ENCODE peak calls at places on chromosome X, in eight cellular contexts. H is AG04450, L is GM06990, X is foreskin fibroblast, G is ascending aorta, V is AG04449, I is cardiac fibroblast, R is astrocyte of the spinal cord. D is an unnamed sample.

GRCh38 chrX:29478336-29479069 is 736.9 kb upstream of the MAGEB2 start:
- DNase-seq in L (peak; percentile 42), X (peak; percentile 41), G (no peak), R (peak; percentile 7), V (no peak), I (peak; percentile 44), H (no peak), D (peak; percentile 4)

GRCh38 chrX:46710425-46710824 is 48.5 kb downstream of the SLC9A7 start:
- DNase-seq in H (no peak), L (no peak), V (no peak), I (peak; percentile 8), G (no peak), R (peak; percentile 9), X (no peak), D (no peak)

GRCh38 chrX:133190877-133191738 is 27.0 kb downstream of the TFDP3 start:
- DNase-seq in X (no peak), I (no peak), R (no peak), V (no peak), L (no peak), G (no peak), H (no peak), D (no peak)

GRCh38 chrX:74535633-74536141 is 78.7 kb downstream of the RLIM start:
- DNase-seq in X (peak; percentile 80), L (peak; percentile 42), R (peak; percentile 48), G (peak; percentile 85), I (peak; percentile 63), H (no peak), V (no peak), D (no peak)

GRCh38 chrX:4935846-4936245 is 1222.4 kb upstream of the PRKX start:
- DNase-seq in H (no peak), L (peak; percentile 5), I (no peak), G (no peak), V (no peak), R (no peak), X (peak; percentile 62), D (no peak)

GRCh38 chrX:111123606-111124179 is 27.7 kb downstream of the PAK3 start:
- DNase-seq in G (no peak), V (no peak), H (no peak), R (no peak), X (no peak), I (no peak), L (no peak), D (no peak)

GRCh38 chrX:40746536-40746935 is 11.2 kb upstream of the MED14 start:
- DNase-seq in I (no peak), R (no peak), G (no peak), X (no peak), V (no peak), L (no peak), H (no peak), D (no peak)

GRCh38 chrX:69366183-69366582 is 137.9 kb upstream of the NALF2 start:
- DNase-seq in X (no peak), V (no peak), R (no peak), G (no peak), H (no peak), I (no peak), L (no peak), D (no peak)

GRCh38 chrX:29531336-29531735 is 684.0 kb upstream of the MAGEB2 start:
- DNase-seq in V (no peak), H (no peak), X (no peak), G (no peak), R (no peak), L (peak; percentile 31), I (no peak), D (no peak)

GRCh38 chrX:133550665-133551064 is 135.4 kb upstream of the GPC4 start:
- DNase-seq in L (no peak), G (no peak), X (peak; percentile 5), R (no peak), V (no peak), H (no peak), I (no peak), D (no peak)

DNA sequence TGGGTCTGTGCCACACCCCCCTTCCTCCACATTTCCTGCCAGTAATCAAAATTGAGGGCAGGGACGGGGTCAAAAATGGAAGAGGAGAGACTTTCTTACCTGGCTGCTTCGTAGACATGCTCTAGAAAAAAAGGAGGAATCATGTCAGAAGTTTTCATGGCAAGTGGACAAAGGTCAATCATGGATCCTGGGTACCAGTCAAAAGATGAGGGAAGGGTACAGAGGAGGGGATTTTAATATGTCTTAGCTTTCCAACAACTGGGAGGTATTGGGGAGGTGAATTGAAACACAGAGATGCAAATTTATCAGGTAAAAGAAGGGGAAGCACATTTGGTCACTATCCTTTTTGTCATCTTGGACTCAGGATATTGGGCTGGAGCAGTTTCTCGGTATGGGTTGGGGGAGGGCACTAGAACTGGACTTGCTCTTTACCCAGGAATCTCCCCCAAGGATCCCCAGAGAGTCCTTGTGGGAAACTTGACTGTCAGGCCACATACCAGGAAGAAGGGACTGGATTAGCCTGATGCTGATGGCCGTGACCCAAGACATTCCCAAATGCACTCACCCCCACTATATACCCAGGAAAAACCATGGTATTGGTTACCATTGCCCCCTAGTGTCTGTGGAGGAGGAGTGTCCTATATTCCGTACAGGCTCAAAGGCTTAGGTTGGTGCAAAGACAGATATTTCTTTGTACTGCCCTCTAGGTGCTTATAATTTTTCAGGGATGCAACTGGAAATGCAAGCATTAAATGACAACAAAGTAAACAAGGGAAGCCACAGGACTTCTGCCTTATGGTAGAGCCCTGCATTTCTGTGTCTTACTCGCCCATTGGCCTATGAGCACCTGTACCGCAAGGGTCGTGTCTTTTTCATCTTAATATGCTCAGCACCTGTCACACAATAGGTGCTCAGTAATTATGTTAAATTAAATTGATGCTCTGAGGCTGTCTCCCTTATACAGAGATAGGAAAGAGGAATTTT is 16.8 kb downstream of the VSIG4 start:
- DNase-seq in H (no peak), G (no peak), L (no peak), I (no peak), R (no peak), X (no peak), V (no peak), D (no peak)
- TF ChIP-seq CTCF in H (no peak), G (no peak), L (peak; percentile 36), I (peak; percentile 10), R (no peak), X (no peak), V (no peak), D (no peak)

GRCh38 chrX:77444075-77444474 is 3.1 kb upstream of the FGF16 start:
- DNase-seq in R (no peak), H (no peak), V (no peak), I (no peak), G (no peak), X (peak; percentile 23), L (no peak), D (no peak)

GRCh38 chrX:77448170-77448569 is 981 bp downstream of the FGF16 start:
- DNase-seq in R (no peak), H (no peak), X (no peak), L (no peak), I (no peak), G (no peak), V (no peak), D (no peak)

GRCh38 chrX:77447339-77448149 is at the start of gene FGF16:
- DNase-seq in L (no peak), R (no peak), V (no peak), G (no peak), X (peak; percentile 24), I (no peak), H (no peak), D (no peak)

GRCh38 chrX:77446840-77447239 is 349 bp upstream of the FGF16 start:
- DNase-seq in G (no peak), V (no peak), H (no peak), I (no peak), X (peak; percentile 49), R (no peak), L (no peak), D (no peak)

DNA sequence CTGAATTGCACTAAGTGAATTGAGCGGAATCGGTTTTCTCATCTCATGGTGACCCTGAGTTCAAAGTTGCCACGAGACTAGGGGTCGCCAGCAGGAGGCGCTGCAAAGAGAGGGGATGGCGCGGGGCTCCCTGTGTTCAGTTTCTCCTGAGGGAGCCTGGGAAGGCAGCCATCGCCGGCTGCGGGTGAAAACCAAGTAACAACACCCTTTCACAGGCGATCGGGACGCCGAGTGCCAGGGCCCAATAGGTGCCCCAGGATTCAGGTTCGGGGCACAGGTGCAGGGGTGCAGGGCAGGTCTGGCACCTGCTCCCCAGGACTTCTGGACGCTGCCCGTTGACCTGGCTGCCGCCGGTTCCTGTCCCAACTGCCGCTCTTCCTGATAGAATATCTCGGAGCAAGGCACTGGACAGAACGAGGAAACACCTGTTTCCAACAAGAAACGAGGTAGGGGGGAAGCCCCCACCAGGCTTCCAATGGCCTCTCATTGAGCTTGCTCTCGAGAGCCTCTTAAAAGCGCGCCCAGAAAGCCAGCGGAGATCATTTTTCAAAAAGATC is 1.1 kb upstream of the FGF16 start:
- DNase-seq in V (no peak), X (peak; percentile 21), R (no peak), L (no peak), H (no peak), I (no peak), G (no peak), D (no peak)
- TF ChIP-seq CTCF in V (peak; percentile 18), X (peak; percentile 5), R (peak; percentile 35), L (peak; percentile 38), H (peak; percentile 30), I (peak; percentile 23), G (peak; percentile 32), D (no peak)

DNA sequence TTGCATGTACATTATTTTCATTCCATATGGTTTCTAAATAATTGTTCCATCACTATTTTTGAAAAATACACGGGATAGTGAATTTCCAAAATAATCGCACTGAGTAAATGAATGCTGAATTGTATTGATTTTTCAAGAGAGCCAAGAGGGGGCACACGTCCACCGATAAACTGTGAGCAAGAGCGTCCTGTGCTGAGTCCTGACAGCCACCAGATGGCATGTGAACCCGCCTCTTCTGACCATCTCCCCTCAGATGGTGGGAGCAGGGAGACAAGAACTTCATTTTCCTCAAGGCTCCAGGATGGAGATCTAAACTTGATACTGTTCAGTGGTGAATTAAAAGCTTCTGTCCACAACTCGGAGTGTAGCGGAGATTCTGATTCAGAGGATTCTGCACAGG is 30.6 kb upstream of the IL9R start:
- DNase-seq in G (no peak), X (peak; percentile 6), H (no peak), V (no peak), I (no peak), L (no peak), R (no peak), D (no peak)
- TF ChIP-seq CTCF in G (no peak), X (no peak), H (peak; percentile 17), V (no peak), I (peak; percentile 20), L (peak; percentile 74), R (peak; percentile 3), D (no peak)

GRCh38 chrX:83469551-83469950 is 38.5 kb upstream of the POU3F4 start:
- DNase-seq in H (no peak), R (peak; percentile 8), L (no peak), I (no peak), X (no peak), G (no peak), V (no peak), D (no peak)
- TF ChIP-seq CTCF in H (no peak), R (peak; percentile 59), L (peak; percentile 55), I (no peak), X (no peak), G (peak; percentile 33), V (no peak), D (no peak)

GRCh38 chrX:101803451-101803850 is 128.4 kb downstream of the ZMAT1 start:
- DNase-seq in I (peak; percentile 18), X (peak; percentile 29), L (no peak), G (no peak), R (no peak), V (peak; percentile 0), H (no peak), D (no peak)

GRCh38 chrX:101799387-101799786 is 132.4 kb downstream of the ZMAT1 start:
- DNase-seq in H (peak; percentile 47), I (peak; percentile 89), X (peak; percentile 88), V (peak; percentile 10), L (peak; percentile 42), R (peak; percentile 85), G (peak; percentile 91), D (peak; percentile 59)
- TF ChIP-seq CTCF in H (peak; percentile 54), I (peak; percentile 39), X (peak; percentile 46), V (peak; percentile 45), L (peak; percentile 68), R (peak; percentile 66), G (peak; percentile 75), D (peak; percentile 46)

D was measured in HFF-Myc.